ENCODE peak calls at places on chromosomes 2 and 18, in four cellular contexts. G is pancreas, W is thoracic aorta, Q is right lobe of liver. V is an unnamed sample.

GRCh38 chr2:222862068-222862914 is 1.5 kb downstream of the ACSL3 start:
- DNase-seq in G (no peak), W (no peak), Q (no peak), V (no peak)

GRCh38 chr2:240901986-240902614 is 4.0 kb upstream of the CROCC2 start:
- DNase-seq in G (peak; percentile 30), W (no peak), Q (peak; percentile 37), V (no peak)

GRCh38 chr2:127453392-127454171 is 35.4 kb downstream of the PROC start:
- DNase-seq in G (no peak), W (no peak), Q (no peak), V (no peak)

GRCh38 chr2:143160732-143161707 is 31.8 kb downstream of the ARHGAP15 start:
- DNase-seq in G (no peak), W (no peak), Q (no peak), V (peak; percentile 10)

GRCh38 chr2:216553093-216553478 is 54.4 kb downstream of the RPL37A start:
- DNase-seq in G (no peak), W (no peak), Q (no peak), V (no peak)

GRCh38 chr2:96164459-96165184 is 19.4 kb upstream of the DUSP2 start:
- DNase-seq in G (no peak), W (no peak), Q (no peak), V (no peak)

GRCh38 chr18:961644-962355 is 57.1 kb downstream of the ADCYAP1 start:
- DNase-seq in G (no peak), W (no peak), Q (no peak), V (no peak)

GRCh38 chr2:157692768-157693167 is 64.1 kb upstream of the ACVR1C start:
- DNase-seq in G (no peak), W (no peak), Q (no peak), V (peak; percentile 32)

GRCh38 chr2:189347540-189347939 is 93.7 kb upstream of the WDR75 start:
- DNase-seq in G (no peak), W (no peak), Q (no peak), V (peak; percentile 70)

GRCh38 chr2:240595381-240596079 is 9.0 kb downstream of the CAPN10 start:
- DNase-seq in G (peak; percentile 65), W (no peak), Q (peak; percentile 53), V (no peak)

GRCh38 chr18:9578306-9578705 is 36.1 kb downstream of the PPP4R1 start:
- DNase-seq in G (no peak), W (no peak), Q (no peak), V (no peak)

GRCh38 chr2:111897630-111897923 is 830 bp upstream of the MERTK start:
- DNase-seq in G (no peak), W (no peak), Q (no peak), V (no peak)

GRCh38 chr2:216936954-216937357 is 77.1 kb upstream of the TNP1 start:
- DNase-seq in G (no peak), W (no peak), Q (no peak), V (peak; percentile 21)

GRCh38 chr18:58605027-58606020 is 23.6 kb downstream of the ALPK2 start:
- DNase-seq in G (no peak), W (no peak), Q (no peak), V (no peak)

GRCh38 chr18:48775372-48776160 is 175.2 kb downstream of the SMAD7 start:
- DNase-seq in G (no peak), W (no peak), Q (peak; percentile 69), V (no peak)

GRCh38 chr2:239360008-239360407 is 40.8 kb downstream of the HDAC4 start:
- DNase-seq in G (no peak), W (no peak), Q (no peak), V (no peak)

GRCh38 chr2:239359194-239359912 is 41.5 kb downstream of the HDAC4 start:
- DNase-seq in G (no peak), W (no peak), Q (no peak), V (no peak)

GRCh38 chr2:239362497-239362896 is 38.3 kb downstream of the HDAC4 start:
- DNase-seq in G (no peak), W (no peak), Q (no peak), V (no peak)

GRCh38 chr2:239360421-239361310 is 40.2 kb downstream of the HDAC4 start:
- DNase-seq in G (no peak), W (no peak), Q (no peak), V (no peak)

DNA sequence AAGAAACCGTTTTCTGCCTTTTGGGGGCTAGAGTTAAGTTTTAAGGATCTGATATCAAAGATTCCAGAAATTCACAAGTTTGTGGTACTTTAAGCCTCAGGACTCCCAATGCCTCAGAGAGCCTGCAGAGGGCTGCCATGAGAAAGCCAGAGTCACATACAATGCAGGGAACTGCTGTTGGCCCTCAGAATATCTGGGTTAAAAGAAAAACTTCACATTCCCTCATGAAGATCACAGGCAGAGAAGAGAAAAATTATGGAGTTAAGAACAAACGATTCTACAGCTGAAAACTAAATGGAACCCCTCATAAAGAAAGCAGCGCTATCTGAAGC is 39.5 kb downstream of the HDAC4 start:
- DNase-seq in G (no peak), W (no peak), Q (no peak), V (peak; percentile 8)
- TF ChIP-seq CTCF in G (no peak), W (no peak), Q (no peak), V (peak; percentile 55)

GRCh38 chr2:170873035-170873692 is 55.9 kb upstream of the GORASP2 start:
- DNase-seq in G (peak; percentile 79), W (peak; percentile 9), Q (peak; percentile 79), V (peak; percentile 21)
- H3K4me3 ChIP-seq in G (peak overlapping the region; percentile 11), W (peak overlapping the region; percentile 65), Q (no peak overlapping the region), V (peak overlapping the region; percentile 29)

GRCh38 chr2:191869781-191870180 is 22.9 kb upstream of the CAVIN2 start:
- DNase-seq in G (no peak), W (no peak), Q (no peak), V (no peak)
- TF ChIP-seq CTCF in G (no peak), W (no peak), Q (no peak), V (no peak)

GRCh38 chr2:219304223-219304622 is 5.0 kb downstream of the PTPRN start:
- DNase-seq in G (no peak), W (no peak), Q (no peak), V (no peak)

GRCh38 chr2:219314804-219315468 is 5.7 kb upstream of the PTPRN start:
- DNase-seq in G (no peak), W (no peak), Q (no peak), V (no peak)

GRCh38 chr2:219308142-219309093 is 783 bp downstream of the PTPRN start:
- DNase-seq in G (peak; percentile 89), W (no peak), Q (no peak), V (no peak)

GRCh38 chr2:219306047-219306446 is 3.2 kb downstream of the PTPRN start:
- DNase-seq in G (no peak), W (no peak), Q (no peak), V (no peak)

GRCh38 chr2:219309278-219309677 is at the start of gene PTPRN:
- DNase-seq in G (no peak), W (no peak), Q (no peak), V (no peak)
- H3K4me3 ChIP-seq in G (no peak within 1 kb of the TSS), W (no peak within 1 kb of the TSS), Q (no peak within 1 kb of the TSS), V (peak within 1 kb of the TSS; percentile 22)

GRCh38 chr2:183124957-183125255 is 663 bp downstream of the NUP35 start:
- DNase-seq in G (no peak), W (no peak), Q (no peak), V (no peak)
- TF ChIP-seq CTCF in G (no peak), W (no peak), Q (no peak), V (no peak)

DNA sequence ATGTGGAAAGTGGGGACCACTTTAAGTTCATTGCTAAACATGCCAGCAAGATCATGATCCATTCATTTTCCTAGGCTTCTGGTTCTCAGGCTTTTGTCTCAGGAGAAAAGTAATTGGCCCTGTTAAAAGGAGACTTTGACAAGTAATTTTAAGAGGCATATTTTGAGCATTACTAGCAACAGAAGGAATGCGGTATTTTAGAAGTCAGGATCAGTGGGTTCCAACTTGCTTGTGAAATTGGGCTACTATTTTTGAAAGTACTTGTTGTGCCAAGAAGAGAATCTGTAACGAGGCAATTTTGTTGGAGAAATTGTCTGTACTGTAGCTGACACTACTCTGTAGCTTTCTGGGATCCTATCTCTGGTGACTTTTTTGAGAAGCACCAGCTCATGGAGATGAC is 59.4 kb downstream of the CERS6 start:
- DNase-seq in G (no peak), W (no peak), Q (no peak), V (peak; percentile 74)
- H3K4me3 ChIP-seq in G (no peak overlapping the region), W (no peak overlapping the region), Q (no peak overlapping the region), V (no peak overlapping the region)

GRCh38 chr2:205743137-205743536 is 60.8 kb downstream of the NRP2 start:
- DNase-seq in G (no peak), W (no peak), Q (no peak), V (no peak)

GRCh38 chr2:205738341-205738968 is 56.2 kb downstream of the NRP2 start:
- DNase-seq in G (no peak), W (no peak), Q (no peak), V (no peak)

GRCh38 chr2:205740381-205740780 is 58.1 kb downstream of the NRP2 start:
- DNase-seq in G (no peak), W (no peak), Q (no peak), V (no peak)

GRCh38 chr2:205741256-205741978 is 59.1 kb downstream of the NRP2 start:
- DNase-seq in G (no peak), W (no peak), Q (no peak), V (no peak)

DNA sequence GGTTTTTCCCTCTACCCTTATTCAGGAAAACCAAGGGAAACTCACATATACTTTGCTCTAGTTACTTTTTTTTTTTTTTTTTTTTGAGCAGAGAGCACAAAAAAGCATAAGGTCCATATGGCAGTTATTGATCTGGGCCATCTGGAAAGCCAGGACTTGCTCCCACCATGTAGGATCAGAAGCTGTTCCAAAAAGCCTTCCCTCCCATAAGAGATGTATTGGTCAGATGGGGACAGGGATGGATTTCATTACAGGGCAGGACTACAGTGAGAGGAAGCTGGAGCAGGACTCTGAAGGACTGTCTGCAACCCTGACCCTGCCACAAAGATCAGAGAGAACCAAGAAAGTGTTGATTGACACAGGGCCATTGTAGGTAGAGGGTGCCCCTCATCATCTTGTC is 57.3 kb downstream of the NRP2 start:
- DNase-seq in G (no peak), W (no peak), Q (no peak), V (no peak)
- TF ChIP-seq CTCF in G (no peak), W (no peak), Q (no peak), V (no peak)

GRCh38 chr2:229586746-229587705 is 127.3 kb downstream of the DNER start:
- DNase-seq in G (peak; percentile 84), W (peak; percentile 20), Q (peak; percentile 77), V (peak; percentile 36)
- H3K4me3 ChIP-seq in G (no peak overlapping the region), W (peak overlapping the region; percentile 67), Q (no peak overlapping the region), V (peak overlapping the region; percentile 43)

V was measured in retinal pigment epithelial cell.